ENCODE peak calls at places on chromosomes 1 and 21, in six cellular contexts. J, W, X, H, Z and B are unnamed samples.

GRCh38 chr21:40840441-40840840 is 6.5 kb downstream of the DSCAM start:
- DNase-seq in J (no peak), W (no peak), X (no peak), H (no peak), Z (no peak), B (no peak)

GRCh38 chr1:2494323-2494693 is 18.2 kb downstream of the PLCH2 start:
- DNase-seq in J (no peak), W (no peak), X (no peak), H (no peak), Z (peak), B (peak)

GRCh38 chr1:2330035-2330434 is 61.3 kb downstream of the MORN1 start:
- DNase-seq in J (no peak), W (no peak), X (no peak), H (no peak), Z (no peak), B (no peak)

GRCh38 chr1:15933684-15934083 is 42.2 kb downstream of the ZBTB17 start:
- DNase-seq in J (no peak), W (no peak), X (no peak), H (no peak), Z (no peak), B (no peak)

GRCh38 chr1:201647094-201647493 is 108.2 kb downstream of the NAV1 start:
- DNase-seq in J (no peak), W (no peak), X (no peak), H (no peak), Z (no peak), B (no peak)

GRCh38 chr1:2980073-2980791 is 41.0 kb upstream of the ACTRT2 start:
- DNase-seq in J (no peak), W (no peak), X (no peak), H (no peak), Z (no peak), B (no peak)

GRCh38 chr1:179137623-179138235 is 55.9 kb downstream of the TOR3A start:
- DNase-seq in J (no peak), W (no peak), X (no peak), H (no peak), Z (peak), B (peak)

GRCh38 chr1:156480015-156480368 is 20.6 kb downstream of the MEF2D start:
- DNase-seq in J (no peak), W (no peak), X (no peak), H (no peak), Z (no peak), B (peak)

GRCh38 chr1:227941509-227942020 is 6.2 kb downstream of the WNT9A start:
- DNase-seq in J (no peak), W (peak), X (peak), H (no peak), Z (no peak), B (no peak)

GRCh38 chr21:42685036-42685435 is 31.6 kb downstream of the PDE9A start:
- DNase-seq in J (no peak), W (no peak), X (no peak), H (no peak), Z (no peak), B (no peak)

GRCh38 chr1:183454377-183454776 is 17.9 kb upstream of the SMG7 start:
- DNase-seq in J (no peak), W (no peak), X (no peak), H (no peak), Z (no peak), B (peak)

GRCh38 chr1:97925161-97925560 is 4.3 kb upstream of the DPYD start:
- DNase-seq in J (no peak), W (no peak), X (no peak), H (no peak), Z (no peak), B (no peak)

GRCh38 chr1:235721982-235722381 is 72.4 kb upstream of the GNG4 start:
- DNase-seq in J (no peak), W (no peak), X (no peak), H (no peak), Z (no peak), B (no peak)

GRCh38 chr1:83882906-83883305 is 116.0 kb downstream of the TTLL7 start:
- DNase-seq in J (no peak), W (no peak), X (peak), H (peak), Z (peak), B (peak)

GRCh38 chr1:27634166-27634981 is 611 bp downstream of the FGR start:
- DNase-seq in J (no peak), W (no peak), X (no peak), H (no peak), Z (no peak), B (no peak)

GRCh38 chr1:62391369-62391971 is 45.4 kb upstream of the USP1 start:
- DNase-seq in J (no peak), W (peak), X (peak), H (no peak), Z (no peak), B (peak)

GRCh38 chr1:91781371-91781825 is 104.6 kb downstream of the TGFBR3 start:
- DNase-seq in J (no peak), W (no peak), X (no peak), H (no peak), Z (peak), B (peak)

GRCh38 chr1:95223110-95223509 is 10.9 kb upstream of the RWDD3 start:
- DNase-seq in J (no peak), W (no peak), X (no peak), H (no peak), Z (peak), B (peak)

GRCh38 chr1:19643602-19644419 is at the start of gene NBL1:
- DNase-seq in J (no peak), W (peak), X (peak), H (no peak), Z (peak), B (peak)

GRCh38 chr21:28334407-28334806 is 658.3 kb downstream of the LTN1 start:
- DNase-seq in J (no peak), W (no peak), X (no peak), H (no peak), Z (no peak), B (peak)

GRCh38 chr1:186848509-186849130 is 19.9 kb downstream of the PLA2G4A start:
- DNase-seq in J (no peak), W (no peak), X (no peak), H (no peak), Z (peak), B (no peak)

GRCh38 chr1:115089443-115090340 is at the start of gene TSPAN2:
- DNase-seq in J (no peak), W (peak), X (peak), H (peak), Z (peak), B (no peak)

GRCh38 chr21:34510148-34511142 is 1.6 kb downstream of the KCNE1 start:
- DNase-seq in J (no peak), W (peak), X (peak), H (peak), Z (peak), B (peak)

GRCh38 chr21:39098696-39099111 is 84.5 kb downstream of the PSMG1 start:
- DNase-seq in J (no peak), W (no peak), X (no peak), H (no peak), Z (no peak), B (no peak)

GRCh38 chr21:33848252-33848953 is 67.2 kb downstream of the ATP5PO start:
- DNase-seq in J (no peak), W (no peak), X (no peak), H (no peak), Z (no peak), B (peak)

GRCh38 chr1:6010554-6010953 is 18.3 kb upstream of the NPHP4 start:
- DNase-seq in J (no peak), W (no peak), X (no peak), H (no peak), Z (no peak), B (no peak)

GRCh38 chr1:53981220-53981619 is 35.1 kb downstream of the LRRC42 start:
- DNase-seq in J (no peak), W (no peak), X (no peak), H (no peak), Z (no peak), B (no peak)

GRCh38 chr1:202694354-202694753 is 15.9 kb downstream of the SYT2 start:
- DNase-seq in J (no peak), W (no peak), X (no peak), H (no peak), Z (no peak), B (no peak)

GRCh38 chr1:168609133-168609715 is 32.8 kb downstream of the XCL1 start:
- DNase-seq in J (no peak), W (no peak), X (no peak), H (no peak), Z (peak), B (peak)

GRCh38 chr21:44365251-44365966 is 12.0 kb downstream of the TRPM2 start:
- DNase-seq in J (no peak), W (no peak), X (no peak), H (no peak), Z (no peak), B (no peak)

GRCh38 chr1:177907000-177907399 is 62.9 kb downstream of the SEC16B start:
- DNase-seq in J (no peak), W (no peak), X (no peak), H (no peak), Z (no peak), B (peak)

GRCh38 chr1:89598450-89599331 is 34.2 kb upstream of the LRRC8C start:
- DNase-seq in J (no peak), W (no peak), X (no peak), H (no peak), Z (peak), B (peak)

GRCh38 chr1:246579818-246580217 is 13.6 kb downstream of the CNST start:
- DNase-seq in J (no peak), W (no peak), X (no peak), H (no peak), Z (no peak), B (no peak)

GRCh38 chr1:19023787-19024186 is 67.3 kb upstream of the IFFO2 start:
- DNase-seq in J (no peak), W (no peak), X (no peak), H (no peak), Z (no peak), B (no peak)

GRCh38 chr1:170854677-170855076 is 80.7 kb upstream of the MROH9 start:
- DNase-seq in J (no peak), W (no peak), X (no peak), H (no peak), Z (no peak), B (no peak)

GRCh38 chr1:84538599-84538998 is 32.2 kb upstream of the GNG5 start:
- DNase-seq in J (no peak), W (no peak), X (no peak), H (no peak), Z (no peak), B (no peak)

GRCh38 chr1:17673335-17674075 is 81.6 kb upstream of the ACTL8 start:
- DNase-seq in J (no peak), W (no peak), X (no peak), H (no peak), Z (no peak), B (no peak)

GRCh38 chr1:15736035-15736665 is at the start of gene SLC25A34:
- DNase-seq in J (no peak), W (peak), X (no peak), H (peak), Z (no peak), B (no peak)

GRCh38 chr1:212699839-212700596 is at the start of gene BATF3:
- DNase-seq in J (peak), W (peak), X (peak), H (peak), Z (no peak), B (no peak)

GRCh38 chr1:92797961-92798360 is 13.1 kb upstream of the EVI5 start:
- DNase-seq in J (no peak), W (no peak), X (no peak), H (no peak), Z (peak), B (no peak)

DNA sequence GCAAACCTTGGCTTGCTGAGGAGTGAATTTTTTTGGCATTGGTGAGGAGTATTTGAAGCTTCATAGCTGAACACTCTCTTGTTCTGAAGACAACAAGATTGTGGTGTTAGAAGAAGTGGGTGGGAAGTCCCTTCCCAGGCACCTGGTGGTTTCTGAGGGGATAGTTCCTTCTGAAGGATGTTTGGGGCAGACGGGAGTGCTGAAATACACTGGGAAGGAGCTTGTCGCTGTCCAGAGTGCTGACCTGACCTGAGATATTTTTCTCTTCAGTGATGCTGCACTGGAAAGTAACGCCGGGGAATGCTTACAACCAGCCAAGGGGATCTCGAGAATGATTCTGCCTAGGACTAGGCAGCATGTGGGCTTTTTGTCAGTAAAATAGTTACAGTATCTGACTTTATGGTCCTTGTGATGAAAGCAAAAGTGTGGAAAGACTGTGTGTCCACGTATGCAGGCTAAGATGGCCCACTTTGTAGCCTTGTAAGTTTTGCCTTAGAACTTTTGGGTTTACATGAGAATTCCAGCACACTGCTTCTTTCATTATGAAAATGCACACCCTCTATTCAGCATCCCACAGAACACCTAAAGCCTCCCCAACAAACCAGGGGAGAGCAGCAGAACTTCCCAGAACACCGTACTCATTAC is 33.1 kb upstream of the NFASC start:
- DNase-seq in J (no peak), W (peak), X (no peak), H (no peak), Z (peak), B (peak)
- TF ChIP-seq CTCF in J (no peak), W (no peak), X (no peak), H (no peak), Z (no peak), B (no peak)

GRCh38 chr1:52905376-52905698 is 16.2 kb downstream of the ECHDC2 start:
- DNase-seq in J (no peak), W (no peak), X (peak), H (no peak), Z (no peak), B (no peak)

GRCh38 chr1:52907812-52908153 is 13.8 kb downstream of the ECHDC2 start:
- DNase-seq in J (no peak), W (no peak), X (no peak), H (no peak), Z (no peak), B (no peak)

GRCh38 chr1:52906135-52906603 is 15.4 kb downstream of the ECHDC2 start:
- DNase-seq in J (no peak), W (no peak), X (no peak), H (no peak), Z (no peak), B (no peak)

GRCh38 chr1:52907068-52907811 is 14.3 kb downstream of the ECHDC2 start:
- DNase-seq in J (no peak), W (no peak), X (no peak), H (no peak), Z (no peak), B (no peak)

GRCh38 chr1:52904590-52905375 is 16.8 kb downstream of the ECHDC2 start:
- DNase-seq in J (no peak), W (peak), X (peak), H (no peak), Z (peak), B (peak)
- TF ChIP-seq CTCF in J (no peak), W (peak), X (peak), H (peak), Z (peak), B (peak)

GRCh38 chr1:36446780-36447179 is 3.5 kb downstream of the OSCP1 start:
- DNase-seq in J (no peak), W (no peak), X (no peak), H (no peak), Z (peak), B (no peak)

GRCh38 chr1:36443297-36443696 is 7.0 kb downstream of the OSCP1 start:
- DNase-seq in J (no peak), W (no peak), X (no peak), H (no peak), Z (no peak), B (no peak)

GRCh38 chr1:36448530-36449051 is 1.7 kb downstream of the OSCP1 start:
- DNase-seq in J (no peak), W (no peak), X (peak), H (no peak), Z (no peak), B (peak)

GRCh38 chr1:36447450-36447849 is 2.8 kb downstream of the OSCP1 start:
- DNase-seq in J (no peak), W (no peak), X (no peak), H (no peak), Z (no peak), B (no peak)

GRCh38 chr1:36446261-36446660 is 4.0 kb downstream of the OSCP1 start:
- DNase-seq in J (no peak), W (no peak), X (peak), H (no peak), Z (peak), B (no peak)
- TF ChIP-seq CTCF in J (no peak), W (no peak), X (peak), H (no peak), Z (peak), B (no peak)

GRCh38 chr1:951364-951763 is 7.7 kb downstream of the NOC2L start:
- DNase-seq in J (no peak), W (no peak), X (peak), H (no peak), Z (no peak), B (no peak)
- TF ChIP-seq CTCF in J (no peak), W (no peak), X (peak), H (no peak), Z (peak), B (no peak)

DNA sequence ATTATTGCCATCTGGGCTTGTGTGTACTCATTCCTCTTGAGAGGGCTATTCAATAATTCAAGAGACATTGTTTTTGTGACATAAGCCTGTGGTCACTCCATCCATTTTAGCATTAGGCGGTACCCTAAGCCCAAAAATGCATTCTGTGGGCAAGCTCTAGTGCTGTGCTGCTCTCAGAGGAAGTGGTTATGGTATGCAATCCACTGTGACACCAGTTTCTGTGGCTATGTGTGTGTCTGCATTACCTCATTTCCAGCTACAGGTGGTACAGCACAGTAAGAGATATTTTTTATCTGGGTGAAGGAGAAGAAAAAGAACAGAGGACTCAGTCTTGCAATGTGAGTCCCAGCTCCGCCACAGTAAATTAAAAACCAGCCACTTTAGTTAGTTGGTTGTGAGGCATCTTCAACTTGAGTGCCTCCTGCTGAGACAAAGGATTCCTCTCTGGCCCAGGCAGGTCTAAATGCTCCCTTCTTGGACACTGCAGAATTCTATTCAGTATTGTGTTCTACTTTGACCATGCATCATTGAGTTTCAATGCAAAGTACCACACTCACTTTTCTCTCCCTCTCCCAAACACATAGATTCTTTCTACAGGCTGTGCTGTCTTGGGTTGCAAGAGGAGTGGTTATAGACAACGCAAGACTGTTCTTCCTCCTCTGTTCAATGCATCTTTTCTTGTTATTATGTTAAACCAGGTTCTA is 777.8 kb upstream of the BRINP3 start:
- DNase-seq in J (no peak), W (no peak), X (no peak), H (no peak), Z (no peak), B (no peak)
- TF ChIP-seq CTCF in J (no peak), W (no peak), X (no peak), H (no peak), Z (no peak), B (no peak)

GRCh38 chr1:154936416-154937050 is at the start of gene PMVK:
- DNase-seq in J (peak), W (peak), X (peak), H (peak), Z (peak), B (peak)
- TF ChIP-seq CTCF in J (no peak), W (peak), X (peak), H (peak), Z (peak), B (peak)

GRCh38 chr1:225567789-225568188 is 85.1 kb downstream of the ENAH start:
- DNase-seq in J (no peak), W (no peak), X (peak), H (no peak), Z (peak), B (peak)
- TF ChIP-seq CTCF in J (no peak), W (peak), X (no peak), H (no peak), Z (peak), B (peak)

GRCh38 chr1:223709598-223709997 is 2.7 kb upstream of the CAPN2 start:
- DNase-seq in J (no peak), W (no peak), X (no peak), H (no peak), Z (peak), B (no peak)
- TF ChIP-seq CTCF in J (no peak), W (peak), X (no peak), H (peak), Z (peak), B (peak)

DNA sequence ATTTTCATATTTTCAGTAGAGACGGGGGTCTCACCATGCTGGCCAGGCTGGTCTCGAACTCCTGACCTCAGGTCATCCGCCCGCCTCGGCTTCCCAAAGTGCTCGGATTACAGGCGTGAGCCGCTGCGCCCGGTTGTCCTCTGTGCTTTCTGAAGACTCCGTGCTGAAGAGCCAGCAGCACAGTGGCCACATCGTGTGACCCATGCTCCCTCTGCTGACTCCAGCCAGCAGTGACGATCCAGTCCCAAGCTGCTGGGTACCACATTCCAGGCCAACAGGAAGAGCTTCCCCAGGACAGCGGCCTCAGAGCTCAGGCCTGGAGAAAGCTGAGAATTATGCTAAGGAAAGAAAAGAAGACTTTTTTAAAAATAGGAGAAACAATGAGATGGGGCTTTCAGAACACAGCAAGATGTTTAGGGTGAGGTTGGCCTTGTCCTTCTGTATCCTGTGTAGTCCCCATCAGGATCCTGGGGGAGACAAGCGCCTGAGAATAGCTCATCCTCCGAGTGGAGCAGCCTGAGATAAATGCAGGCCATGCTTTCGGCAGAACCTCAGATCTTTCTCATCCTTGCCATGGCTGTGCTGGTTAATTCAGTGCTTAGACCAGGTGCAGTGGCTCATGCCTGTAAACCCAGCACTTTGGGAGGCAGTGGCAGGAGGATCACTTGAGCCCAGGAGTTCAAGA is 207.1 kb downstream of the SLC35F3 start:
- DNase-seq in J (no peak), W (peak), X (peak), H (no peak), Z (peak), B (peak)
- TF ChIP-seq CTCF in J (no peak), W (no peak), X (peak), H (no peak), Z (no peak), B (peak)

GRCh38 chr1:32612189-32612881 is 38.0 kb downstream of the ZBTB8OS start:
- DNase-seq in J (peak), W (peak), X (no peak), H (peak), Z (peak), B (peak)
- TF ChIP-seq CTCF in J (no peak), W (peak), X (no peak), H (peak), Z (peak), B (peak)